ENCODE peak calls at places on chromosomes 3 and 15, in seven cellular contexts. Y is fibroblast of lung; Z is HFFc6; Q is astrocyte of the spinal cord; E is CD8-positive, alpha-beta T cell; W is MM.1S; P is GM12864. K is an unnamed sample.

GRCh38 chr15:39581501-39582285 is 814 bp downstream of the THBS1 start:
- DNase-seq in W (peak; percentile 16), P (no peak), Z (peak; percentile 96), Y (peak; percentile 42), Q (peak; percentile 32), E (no peak), K (no peak)

GRCh38 chr15:48536681-48537091 is 108.8 kb downstream of the FBN1 start:
- DNase-seq in P (no peak), E (no peak), Q (peak; percentile 50), Z (peak; percentile 37), Y (peak; percentile 63), W (no peak), K (no peak)

GRCh38 chr3:161132391-161132790 is 27.2 kb upstream of the B3GALNT1 start:
- DNase-seq in P (no peak), W (no peak), E (no peak), Y (no peak), Q (no peak), Z (no peak), K (no peak)

GRCh38 chr3:73681198-73681597 is 56.5 kb upstream of the PDZRN3 start:
- DNase-seq in Z (no peak), P (no peak), E (no peak), Q (no peak), Y (no peak), W (no peak), K (no peak)

GRCh38 chr3:53137221-53137620 is 7.0 kb upstream of the RFT1 start:
- DNase-seq in Y (no peak), Z (no peak), E (no peak), P (no peak), Q (no peak), W (no peak), K (no peak)

GRCh38 chr3:89113887-89114840 is 6.7 kb downstream of the EPHA3 start:
- DNase-seq in Z (no peak), P (no peak), Y (peak; percentile 70), E (no peak), Q (peak; percentile 74), W (peak; percentile 72), K (peak; percentile 36)

GRCh38 chr3:111471851-111472250 is 70.1 kb upstream of the CD96 start:
- DNase-seq in Z (no peak), Q (no peak), Y (peak; percentile 8), P (no peak), E (no peak), W (no peak), K (no peak)

GRCh38 chr3:122299872-122300460 is 25.1 kb upstream of the CSTA start:
- DNase-seq in Y (no peak), Z (no peak), W (peak; percentile 53), Q (peak; percentile 8), E (peak; percentile 54), P (no peak), K (no peak)

GRCh38 chr3:54600441-54601204 is 327.2 kb downstream of the LRTM1 start:
- DNase-seq in P (no peak), Z (no peak), Y (no peak), E (no peak), W (no peak), Q (no peak), K (no peak)

GRCh38 chr3:148911173-148911572 is 46.1 kb downstream of the CPA3 start:
- DNase-seq in Z (no peak), Q (no peak), Y (peak; percentile 11), E (no peak), P (no peak), W (no peak), K (no peak)

GRCh38 chr15:74873756-74874424 is 725 bp upstream of the SCAMP2 start:
- DNase-seq in Y (no peak), Q (no peak), E (peak; percentile 24), P (no peak), Z (no peak), W (peak; percentile 30), K (no peak)

GRCh38 chr15:44811347-44811746 is 75.0 kb downstream of the TRIM69 start:
- DNase-seq in W (no peak), Y (no peak), Z (no peak), E (no peak), Q (no peak), P (no peak), K (no peak)

GRCh38 chr15:80970018-80970657 is 19.5 kb downstream of the MESD start:
- DNase-seq in Z (peak; percentile 55), W (peak; percentile 54), E (peak; percentile 72), P (no peak), Y (no peak), Q (peak; percentile 74), K (peak; percentile 57)

GRCh38 chr3:139117883-139118760 is 73.4 kb upstream of the PRR23C start:
- DNase-seq in P (no peak), E (no peak), Z (no peak), W (no peak), Y (no peak), Q (no peak), K (no peak)

GRCh38 chr15:34318277-34319079 is 19.1 kb downstream of the SLC12A6 start:
- DNase-seq in Q (peak; percentile 60), Z (peak; percentile 18), P (no peak), W (peak; percentile 48), E (no peak), Y (peak; percentile 56), K (peak; percentile 34)

GRCh38 chr3:66415867-66416428 is 84.9 kb downstream of the LRIG1 start:
- DNase-seq in E (no peak), P (no peak), Z (no peak), W (no peak), Y (no peak), Q (no peak), K (no peak)

GRCh38 chr3:66419053-66419440 is 81.8 kb downstream of the LRIG1 start:
- DNase-seq in W (no peak), Q (no peak), E (no peak), P (no peak), Y (no peak), Z (no peak), K (no peak)

GRCh38 chr3:66414846-66415245 is 86.0 kb downstream of the LRIG1 start:
- DNase-seq in Q (no peak), P (no peak), Z (no peak), W (no peak), Y (no peak), E (no peak), K (no peak)

GRCh38 chr3:66416556-66417304 is 84.1 kb downstream of the LRIG1 start:
- DNase-seq in P (no peak), Z (no peak), Q (no peak), E (no peak), Y (peak; percentile 78), W (no peak), K (no peak)

GRCh38 chr3:66418432-66419052 is 82.3 kb downstream of the LRIG1 start:
- DNase-seq in W (no peak), Z (no peak), Q (peak; percentile 75), E (no peak), Y (peak; percentile 87), P (no peak), K (no peak)
- TF ChIP-seq CTCF in W (no peak), Z (no peak), Q (peak; percentile 16), E (no peak), Y (no peak), P (no peak), K (no peak)

DNA sequence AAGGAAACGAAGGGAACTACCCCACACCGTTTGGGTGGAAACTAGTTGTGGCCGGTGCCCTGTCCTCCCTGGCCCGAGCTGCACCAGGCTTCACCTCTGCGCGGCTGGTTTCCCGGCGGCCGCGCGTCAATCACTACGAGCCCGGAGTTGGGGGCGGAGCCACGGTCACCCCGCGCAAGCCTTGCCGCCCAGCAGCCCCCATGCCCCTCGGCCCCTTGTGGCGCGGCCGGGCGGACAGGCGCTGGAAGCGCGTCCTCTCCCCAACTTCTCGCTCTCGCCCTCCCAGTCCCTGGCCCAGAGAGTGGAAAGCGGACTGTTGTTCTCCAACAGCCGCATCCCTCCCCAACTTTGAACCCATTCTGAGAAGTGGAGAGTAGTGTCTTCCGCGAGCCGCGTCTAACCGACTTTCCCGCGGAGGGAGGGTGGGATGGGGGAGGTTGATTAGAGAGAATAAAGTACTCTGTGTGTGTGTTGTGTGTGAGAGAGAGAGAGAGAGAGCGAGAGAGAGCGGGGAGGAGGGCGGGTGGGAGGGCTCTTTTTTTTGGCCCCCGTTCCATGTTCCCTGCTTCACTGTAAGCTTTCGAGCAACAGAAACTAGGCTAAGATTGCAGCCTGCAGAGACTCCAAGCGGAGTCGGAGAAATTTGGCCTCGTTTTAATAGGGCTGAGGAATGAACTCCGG is 1.4 kb upstream of the MEIS2 start:
- DNase-seq in Q (peak; percentile 82), Z (peak; percentile 55), W (peak; percentile 80), Y (peak; percentile 81), P (no peak), E (no peak), K (peak; percentile 70)
- TF ChIP-seq CTCF in Q (no peak), Z (no peak), W (no peak), Y (no peak), P (no peak), E (no peak), K (no peak)

GRCh38 chr15:90829942-90830440 is 38.4 kb upstream of the FURIN start:
- DNase-seq in Y (no peak), W (no peak), E (peak; percentile 40), Z (no peak), P (no peak), Q (no peak), K (peak; percentile 73)
- TF ChIP-seq CTCF in Y (no peak), W (no peak), E (no peak), Z (no peak), P (no peak), Q (no peak), K (no peak)

GRCh38 chr3:159818997-159819500 is 169.6 kb upstream of the IL12A start:
- DNase-seq in P (no peak), W (no peak), Q (no peak), Z (no peak), E (no peak), Y (no peak), K (no peak)

GRCh38 chr3:159819676-159820075 is 169.0 kb upstream of the IL12A start:
- DNase-seq in W (no peak), P (no peak), Z (no peak), Y (no peak), Q (no peak), E (no peak), K (no peak)

GRCh38 chr3:159817571-159817970 is 171.1 kb upstream of the IL12A start:
- DNase-seq in E (no peak), W (no peak), Q (no peak), Y (no peak), P (no peak), Z (no peak), K (no peak)

GRCh38 chr3:159817136-159817535 is 171.5 kb upstream of the IL12A start:
- DNase-seq in E (no peak), W (no peak), Q (no peak), Y (no peak), P (no peak), Z (no peak), K (no peak)

DNA sequence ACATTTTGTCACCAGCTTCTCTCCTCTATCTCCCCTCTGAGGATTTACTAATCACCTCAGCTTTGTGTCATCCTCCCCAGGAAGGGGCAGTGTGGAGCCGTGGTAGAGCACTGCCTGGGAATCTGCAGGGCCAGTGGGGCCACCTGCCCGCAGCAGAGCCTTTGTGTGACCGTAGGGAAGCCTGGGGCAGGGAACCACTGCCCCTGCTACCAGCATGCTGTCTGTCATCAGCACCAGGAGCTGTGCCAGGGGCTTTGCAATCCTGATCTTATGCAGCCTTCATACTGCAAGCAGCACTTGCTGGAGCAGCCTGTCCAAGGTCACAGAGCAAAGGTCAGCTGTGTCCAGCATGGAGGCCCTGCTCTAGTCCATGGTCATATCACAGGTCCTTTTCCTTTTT is 170.2 kb upstream of the IL12A start:
- DNase-seq in Q (no peak), Z (no peak), W (no peak), P (no peak), Y (no peak), E (no peak), K (no peak)
- TF ChIP-seq CTCF in Q (peak; percentile 25), Z (peak; percentile 19), W (no peak), P (peak; percentile 16), Y (no peak), E (no peak), K (peak; percentile 23)

GRCh38 chr3:194240766-194241165 is 104.8 kb downstream of the HES1 start:
- DNase-seq in E (no peak), Y (no peak), Z (no peak), P (no peak), W (no peak), Q (no peak), K (no peak)
- TF ChIP-seq CTCF in E (no peak), Y (no peak), Z (no peak), P (no peak), W (no peak), Q (no peak), K (no peak)

K was measured in GM13977.